ENCODE peak calls at places on chromosomes 13 and 19, in seven cellular contexts. U is C1 segment of cervical spinal cord; N is frontal cortex; S is activated CD4-positive, alpha-beta memory T cell treated with anti-CD3 and anti-CD28 coated beads, Interleukin-2, amount 10 ng/mL, durations not matched to agents 7 days and 5 days; Y is GM12892; D is NCI-H82; J is Ammon's horn. K is an unnamed sample.
A peak's percentile ranks its signal among the peaks of the same experiment; 100 is the strongest.

GRCh38 chr13:98910501-98910951 is 67.3 kb downstream of the DOCK9 start:
- DNase-seq in U (no peak), N (no peak), S (peak; percentile 59), Y (no peak), D (no peak), J (no peak), K (peak; percentile 71)

GRCh38 chr19:3606690-3607289 is at the start of gene TBXA2R:
- DNase-seq in U (no peak), N (peak; percentile 75), S (peak; percentile 41), Y (peak; percentile 65), D (peak; percentile 69), J (peak; percentile 36), K (peak; percentile 69)

GRCh38 chr19:33316521-33317284 is 14.4 kb upstream of the CEBPA start:
- DNase-seq in U (no peak), N (no peak), S (no peak), Y (no peak), D (no peak), J (no peak), K (no peak)

GRCh38 chr19:5434970-5435641 is 20.1 kb upstream of the ZNRF4 start:
- DNase-seq in U (no peak), N (no peak), S (no peak), Y (no peak), D (no peak), J (peak; percentile 53), K (peak; percentile 87)

GRCh38 chr19:3275583-3276340 is 51.3 kb downstream of the CELF5 start:
- DNase-seq in U (peak; percentile 13), N (peak; percentile 63), S (peak; percentile 92), Y (peak; percentile 93), D (peak; percentile 91), J (no peak), K (peak; percentile 66)

GRCh38 chr13:42814868-42815267 is 33.5 kb downstream of the FAM216B start:
- DNase-seq in U (no peak), N (no peak), S (no peak), Y (no peak), D (no peak), J (no peak), K (peak; percentile 87)

GRCh38 chr13:52736891-52737290 is 2.7 kb downstream of the CNMD start:
- DNase-seq in U (no peak), N (no peak), S (no peak), Y (no peak), D (peak; percentile 99), J (no peak), K (no peak)

GRCh38 chr19:17576758-17577532 is 21.5 kb downstream of the COLGALT1 start:
- DNase-seq in U (no peak), N (no peak), S (peak; percentile 24), Y (no peak), D (peak; percentile 92), J (no peak), K (no peak)

GRCh38 chr19:51641648-51642047 is 5.0 kb downstream of the SIGLEC14 start:
- DNase-seq in U (no peak), N (no peak), S (no peak), Y (no peak), D (no peak), J (no peak), K (no peak)

GRCh38 chr13:46668302-46668720 is 115.3 kb downstream of the LRCH1 start:
- DNase-seq in U (peak; percentile 24), N (no peak), S (peak; percentile 26), Y (no peak), D (no peak), J (peak; percentile 74), K (peak; percentile 89)

GRCh38 chr13:114115191-114115671 is 17.2 kb downstream of the RASA3 start:
- DNase-seq in U (no peak), N (no peak), S (no peak), Y (no peak), D (no peak), J (no peak), K (peak; percentile 95)

GRCh38 chr13:27533155-27533643 is 82.8 kb upstream of the MTIF3 start:
- DNase-seq in U (peak; percentile 60), N (peak; percentile 40), S (peak; percentile 46), Y (peak; percentile 23), D (peak; percentile 81), J (peak; percentile 90), K (peak; percentile 67)

GRCh38 chr13:47332149-47332548 is 435.3 kb upstream of the HTR2A start:
- DNase-seq in U (no peak), N (no peak), S (no peak), Y (no peak), D (no peak), J (no peak), K (peak; percentile 31)

K was measured in RPMI7951.